ENCODE peak calls at places on chromosomes 3 and 15, in eight cellular contexts. T, G, J, O, Q, B, E and C are unnamed samples.

GRCh38 chr3:124615896-124616543 is 114.2 kb upstream of the UMPS start:
- DNase-seq in T (no peak), G (no peak), J (no peak), O (no peak), Q (no peak), B (no peak), E (no peak), C (no peak)

GRCh38 chr15:63157891-63158431 is 684 bp upstream of the RPS27L start:
- DNase-seq in T (peak; percentile 75), G (peak; percentile 86), J (peak; percentile 86), O (no peak), Q (no peak), B (peak; percentile 54), E (no peak), C (no peak)

GRCh38 chr15:94236638-94237037 is 5.3 kb downstream of the MCTP2 start:
- DNase-seq in T (no peak), G (no peak), J (no peak), O (no peak), Q (no peak), B (no peak), E (no peak), C (no peak)

GRCh38 chr3:38374221-38374620 is 27.6 kb downstream of the XYLB start:
- DNase-seq in T (no peak), G (no peak), J (no peak), O (peak; percentile 8), Q (peak; percentile 7), B (no peak), E (no peak), C (no peak)

GRCh38 chr3:98695816-98696215 is 67.3 kb upstream of the ST3GAL6 start:
- DNase-seq in T (no peak), G (peak; percentile 40), J (no peak), O (no peak), Q (no peak), B (no peak), E (no peak), C (no peak)

GRCh38 chr3:189404797-189405484 is 226.2 kb upstream of the TP63 start:
- DNase-seq in T (no peak), G (no peak), J (peak; percentile 4), O (no peak), Q (no peak), B (no peak), E (no peak), C (no peak)

GRCh38 chr15:39720721-39721611 is 61.7 kb downstream of the FSIP1 start:
- DNase-seq in T (no peak), G (peak; percentile 20), J (no peak), O (no peak), Q (no peak), B (no peak), E (no peak), C (no peak)

GRCh38 chr3:48468329-48468731 is 21.8 kb downstream of the ATRIP start:
- DNase-seq in T (no peak), G (no peak), J (no peak), O (no peak), Q (no peak), B (no peak), E (no peak), C (no peak)

GRCh38 chr15:44713006-44713966 is 2.0 kb downstream of the B2M start:
- DNase-seq in T (no peak), G (peak; percentile 49), J (peak; percentile 60), O (no peak), Q (no peak), B (peak; percentile 67), E (no peak), C (peak; percentile 49)

GRCh38 chr3:62875103-62876002 is at the start of gene CADPS:
- DNase-seq in T (peak; percentile 77), G (no peak), J (no peak), O (no peak), Q (no peak), B (peak; percentile 80), E (no peak), C (no peak)

GRCh38 chr3:76631251-76631650 is 408.6 kb upstream of the ROBO2 start:
- DNase-seq in T (no peak), G (no peak), J (no peak), O (no peak), Q (no peak), B (no peak), E (no peak), C (no peak)

GRCh38 chr3:195466251-195466650 is 23.4 kb upstream of the ACAP2 start:
- DNase-seq in T (no peak), G (no peak), J (no peak), O (no peak), Q (no peak), B (no peak), E (no peak), C (no peak)

GRCh38 chr15:25859838-25860645 is 3.1 kb downstream of the ATP10A start:
- DNase-seq in T (no peak), G (no peak), J (no peak), O (peak; percentile 62), Q (no peak), B (no peak), E (no peak), C (peak; percentile 46)

GRCh38 chr3:182698078-182698477 is 95.2 kb upstream of the ATP11B start:
- DNase-seq in T (no peak), G (no peak), J (no peak), O (no peak), Q (no peak), B (no peak), E (no peak), C (no peak)

GRCh38 chr15:95227235-95227634 is 995.9 kb downstream of the MCTP2 start:
- DNase-seq in T (no peak), G (no peak), J (no peak), O (no peak), Q (no peak), B (no peak), E (no peak), C (no peak)

GRCh38 chr15:52103217-52104207 is 9.1 kb downstream of the BCL2L10 start:
- DNase-seq in T (no peak), G (peak; percentile 93), J (peak; percentile 79), O (no peak), Q (no peak), B (no peak), E (no peak), C (no peak)

GRCh38 chr3:9036327-9037112 is 73.2 kb upstream of the RAD18 start:
- DNase-seq in T (no peak), G (peak; percentile 85), J (no peak), O (no peak), Q (no peak), B (no peak), E (no peak), C (no peak)

GRCh38 chr3:141439589-141439988 is 47.2 kb upstream of the RASA2 start:
- DNase-seq in T (no peak), G (no peak), J (no peak), O (no peak), Q (no peak), B (no peak), E (no peak), C (no peak)

GRCh38 chr3:72230774-72231379 is 445.9 kb upstream of the PROK2 start:
- DNase-seq in T (no peak), G (peak; percentile 56), J (no peak), O (no peak), Q (no peak), B (no peak), E (no peak), C (no peak)

GRCh38 chr3:119293761-119294401 is at the start of gene ARHGAP31:
- DNase-seq in T (peak; percentile 73), G (peak; percentile 88), J (peak; percentile 45), O (peak; percentile 88), Q (peak; percentile 78), B (no peak), E (peak; percentile 86), C (peak; percentile 79)

GRCh38 chr3:134371542-134372324 is 2.5 kb downstream of the AMOTL2 start:
- DNase-seq in T (no peak), G (no peak), J (no peak), O (no peak), Q (no peak), B (no peak), E (peak; percentile 36), C (no peak)

GRCh38 chr3:15361494-15362214 is 29.3 kb upstream of the SH3BP5 start:
- DNase-seq in T (peak; percentile 66), G (no peak), J (no peak), O (no peak), Q (peak; percentile 38), B (no peak), E (no peak), C (no peak)

GRCh38 chr3:48125886-48126622 is 62.2 kb downstream of the CDC25A start:
- DNase-seq in T (no peak), G (no peak), J (no peak), O (no peak), Q (no peak), B (no peak), E (no peak), C (no peak)

GRCh38 chr3:46908986-46909534 is 31.5 kb downstream of the PTH1R start:
- DNase-seq in T (no peak), G (no peak), J (no peak), O (no peak), Q (no peak), B (no peak), E (no peak), C (no peak)

GRCh38 chr3:14432996-14433572 is 30.7 kb downstream of the SLC6A6 start:
- DNase-seq in T (no peak), G (no peak), J (no peak), O (no peak), Q (no peak), B (no peak), E (peak; percentile 62), C (no peak)

GRCh38 chr15:94105760-94106159 is 125.6 kb upstream of the MCTP2 start:
- DNase-seq in T (no peak), G (no peak), J (no peak), O (no peak), Q (no peak), B (no peak), E (no peak), C (peak; percentile 4)

GRCh38 chr3:185052631-185053030 is 100.2 kb downstream of the C3orf70 start:
- DNase-seq in T (no peak), G (no peak), J (no peak), O (no peak), Q (no peak), B (no peak), E (no peak), C (no peak)

GRCh38 chr3:28239108-28239507 is 2.3 kb upstream of the CMC1 start:
- DNase-seq in T (no peak), G (no peak), J (no peak), O (no peak), Q (no peak), B (no peak), E (no peak), C (no peak)

GRCh38 chr15:82021992-82022391 is 23.8 kb downstream of the MEX3B start:
- DNase-seq in T (no peak), G (peak; percentile 51), J (no peak), O (no peak), Q (no peak), B (no peak), E (no peak), C (no peak)

GRCh38 chr15:86183765-86184491 is 104.3 kb downstream of the AGBL1 start:
- DNase-seq in T (peak; percentile 7), G (no peak), J (no peak), O (no peak), Q (no peak), B (peak; percentile 75), E (no peak), C (no peak)